ENCODE peak calls at places on chromosomes 7 and 10, in seven cellular contexts. L is neuronal stem cell, Z is trophoblast cell, J is H9, Y is mesendoderm, O is H1, B is mesenchymal stem cell. H is an unnamed sample.

GRCh38 chr7:100911484-100911883 is 15.8 kb upstream of the ACHE start:
- DNase-seq in Y (no peak), B (no peak), J (no peak), O (no peak), Z (peak; percentile 94), L (no peak), H (no peak)

GRCh38 chr7:32532716-32533115 is 37.4 kb downstream of the AVL9 start:
- DNase-seq in L (no peak), Z (no peak), B (no peak), Y (no peak), O (no peak), J (no peak), H (no peak)

GRCh38 chr7:22814261-22815208 is 8.1 kb downstream of the TOMM7 start:
- DNase-seq in Z (no peak), Y (no peak), L (no peak), B (peak; percentile 38), J (no peak), O (no peak), H (peak; percentile 62)

GRCh38 chr7:8442295-8442813 is 8.9 kb downstream of the NXPH1 start:
- DNase-seq in Z (no peak), Y (peak; percentile 9), B (peak; percentile 6), L (no peak), O (no peak), J (no peak), H (no peak)

GRCh38 chr7:159067870-159068787 is 76.5 kb downstream of the VIPR2 start:
- DNase-seq in O (no peak), B (no peak), Z (no peak), Y (no peak), L (no peak), J (no peak), H (no peak)

GRCh38 chr7:46360811-46361210 is 439.7 kb upstream of the IGFBP3 start:
- DNase-seq in Z (peak; percentile 12), O (no peak), J (no peak), Y (no peak), L (no peak), B (no peak), H (no peak)

GRCh38 chr10:11823122-11823988 is at the start of gene PROSER2:
- DNase-seq in Y (peak; percentile 59), Z (peak; percentile 68), O (no peak), L (peak; percentile 41), J (peak; percentile 39), B (peak; percentile 61), H (peak; percentile 52)

GRCh38 chr7:45919231-45919825 is 1.7 kb downstream of the IGFBP3 start:
- DNase-seq in L (no peak), J (no peak), Z (no peak), B (peak; percentile 8), Y (no peak), O (no peak), H (no peak)

GRCh38 chr10:88966785-88967184 is 14.2 kb upstream of the ACTA2 start:
- DNase-seq in J (no peak), L (no peak), Z (no peak), Y (no peak), B (no peak), O (no peak), H (peak; percentile 33)

GRCh38 chr10:88209837-88210552 is 346.6 kb downstream of the PTEN start:
- DNase-seq in L (no peak), B (peak; percentile 34), J (no peak), Y (no peak), Z (peak; percentile 47), O (no peak), H (peak; percentile 58)

GRCh38 chr10:90921906-90922305 is 1.0 kb upstream of the ANKRD1 start:
- DNase-seq in L (no peak), O (no peak), B (no peak), J (no peak), Z (no peak), Y (no peak), H (no peak)

GRCh38 chr10:90917968-90918318 is 2.9 kb downstream of the ANKRD1 start:
- DNase-seq in O (no peak), B (peak; percentile 30), L (no peak), J (no peak), Y (no peak), Z (no peak), H (no peak)

GRCh38 chr10:90917231-90917967 is 3.5 kb downstream of the ANKRD1 start:
- DNase-seq in Y (no peak), L (no peak), J (no peak), B (peak; percentile 26), O (no peak), Z (no peak), H (no peak)

GRCh38 chr10:90920986-90921643 is at the start of gene ANKRD1:
- DNase-seq in Y (peak; percentile 100), O (peak; percentile 67), Z (peak; percentile 100), L (peak; percentile 36), B (peak; percentile 88), J (peak; percentile 76), H (peak; percentile 87)

GRCh38 chr10:90919683-90920574 is 958 bp downstream of the ANKRD1 start:
- DNase-seq in L (no peak), Z (no peak), B (peak; percentile 39), O (no peak), Y (peak; percentile 58), J (no peak), H (no peak)
- H3K18ac ChIP-seq in L (no peak overlapping the region), Z (peak overlapping the region; percentile 80), B (peak overlapping the region; percentile 96), O (no peak overlapping the region), Y (no peak overlapping the region), J (no peak overlapping the region), H (peak overlapping the region; percentile 73)

GRCh38 chr7:150941351-150941982 is 36.7 kb downstream of the KCNH2 start:
- DNase-seq in L (no peak), Z (no peak), J (no peak), B (no peak), Y (no peak), O (no peak), H (no peak)
- H3K18ac ChIP-seq in L (peak overlapping the region; percentile 27), Z (no peak overlapping the region), J (no peak overlapping the region), B (no peak overlapping the region), Y (no peak overlapping the region), O (no peak overlapping the region), H (no peak overlapping the region)

GRCh38 chr7:16841681-16842080 is 36.9 kb upstream of the AGR2 start:
- DNase-seq in Z (peak; percentile 89), J (no peak), O (no peak), B (no peak), Y (peak; percentile 57), L (no peak), H (peak; percentile 62)

GRCh38 chr7:16840094-16840493 is 35.3 kb upstream of the AGR2 start:
- DNase-seq in Z (peak; percentile 53), O (no peak), B (no peak), J (no peak), L (no peak), Y (peak; percentile 39), H (no peak)

GRCh38 chr7:16838386-16838785 is 33.6 kb upstream of the AGR2 start:
- DNase-seq in Y (no peak), L (no peak), B (no peak), Z (peak; percentile 27), J (no peak), O (no peak), H (peak; percentile 10)

GRCh38 chr7:16838891-16839290 is 34.1 kb upstream of the AGR2 start:
- DNase-seq in B (no peak), L (no peak), O (no peak), Z (no peak), J (no peak), Y (no peak), H (no peak)

DNA sequence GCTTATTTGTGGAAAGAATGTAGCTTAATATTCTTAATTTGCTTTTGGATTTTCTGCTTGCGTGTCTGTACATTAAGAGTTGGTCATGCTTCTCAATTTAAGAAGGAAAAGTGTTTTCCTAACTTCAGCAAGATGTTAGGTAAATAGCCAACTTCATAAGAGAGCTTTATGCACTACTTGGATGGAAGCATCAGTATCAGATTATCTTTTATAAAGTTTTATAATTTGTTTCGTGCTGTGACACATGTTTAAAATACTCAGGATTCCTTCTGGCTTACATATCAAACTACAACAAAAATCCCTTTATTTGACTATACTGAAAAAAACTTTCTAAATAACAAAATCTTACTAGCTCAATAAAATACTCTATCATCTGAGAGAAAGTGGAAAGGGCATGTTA is 34.8 kb upstream of the AGR2 start:
- DNase-seq in L (no peak), O (no peak), J (no peak), B (no peak), Z (peak; percentile 8), Y (no peak), H (peak; percentile 41)
- H3K18ac ChIP-seq in L (no peak overlapping the region), O (no peak overlapping the region), J (no peak overlapping the region), B (no peak overlapping the region), Z (no peak overlapping the region), Y (no peak overlapping the region), H (peak overlapping the region; percentile 87)

GRCh38 chr7:16930958-16931357 is 49.2 kb upstream of the AGR3 start:
- DNase-seq in J (no peak), B (no peak), Z (no peak), Y (peak; percentile 57), L (no peak), O (no peak), H (no peak)

GRCh38 chr7:16936626-16937422 is 55.0 kb upstream of the AGR3 start:
- DNase-seq in B (no peak), O (no peak), Y (no peak), L (no peak), Z (no peak), J (no peak), H (no peak)

GRCh38 chr7:16933296-16934248 is 51.8 kb upstream of the AGR3 start:
- DNase-seq in J (no peak), Y (no peak), Z (no peak), L (no peak), B (no peak), O (no peak), H (no peak)

GRCh38 chr7:16939161-16939560 is 57.4 kb upstream of the AGR3 start:
- DNase-seq in B (no peak), Y (peak; percentile 41), J (no peak), L (no peak), Z (no peak), O (no peak), H (no peak)

GRCh38 chr7:16934947-16935742 is 53.4 kb upstream of the AGR3 start:
- DNase-seq in B (no peak), Y (no peak), O (no peak), Z (no peak), J (no peak), L (no peak), H (peak; percentile 48)
- H3K18ac ChIP-seq in B (no peak overlapping the region), Y (peak overlapping the region; percentile 52), O (no peak overlapping the region), Z (no peak overlapping the region), J (no peak overlapping the region), L (peak overlapping the region; percentile 22), H (no peak overlapping the region)

GRCh38 chr7:110307776-110308175 is 783.2 kb upstream of the LRRN3 start:
- DNase-seq in Y (no peak), J (no peak), Z (no peak), L (no peak), B (peak; percentile 70), O (no peak), H (peak; percentile 48)

GRCh38 chr7:110309941-110310340 is 781.0 kb upstream of the LRRN3 start:
- DNase-seq in B (peak; percentile 51), J (no peak), O (no peak), L (no peak), Y (no peak), Z (peak; percentile 14), H (peak; percentile 72)

GRCh38 chr7:110308791-110309190 is 782.1 kb upstream of the LRRN3 start:
- DNase-seq in L (no peak), J (no peak), B (no peak), Y (peak; percentile 40), O (no peak), Z (no peak), H (no peak)
- H3K18ac ChIP-seq in L (no peak overlapping the region), J (no peak overlapping the region), B (peak overlapping the region; percentile 34), Y (no peak overlapping the region), O (no peak overlapping the region), Z (no peak overlapping the region), H (no peak overlapping the region)

GRCh38 chr7:92534572-92534971 is 6.0 kb downstream of the RBM48 start:
- DNase-seq in B (no peak), J (no peak), Y (no peak), L (no peak), O (no peak), Z (no peak), H (no peak)
- H3K18ac ChIP-seq in B (no peak overlapping the region), J (no peak overlapping the region), Y (no peak overlapping the region), L (no peak overlapping the region), O (no peak overlapping the region), Z (no peak overlapping the region), H (no peak overlapping the region)